ENCODE peak calls at places on chromosomes 7 and 10, in six cellular contexts. A is effector memory CD8-positive, alpha-beta T cell; J is RPMI8226; O is nephron progenitor cell; Y is stimulated activated CD8-positive, alpha-beta memory T cell treated with anti-CD3 and anti-CD28 coated beads, Interleukin-2, amount 100 ng/mL, for 48 hours; N is progenitor cell of endocrine pancreas. L is an unnamed sample.

GRCh38 chr10:92692697-92693533 is 3.2 kb downstream of the HHEX start:
- DNase-seq in A (no peak), J (no peak), O (no peak), Y (no peak), N (no peak), L (no peak)

GRCh38 chr10:24390146-24390700 is 181.3 kb downstream of the KIAA1217 start:
- DNase-seq in A (no peak), J (no peak), O (no peak), Y (no peak), N (no peak), L (no peak)

GRCh38 chr10:112307631-112308502 is 24.7 kb downstream of the TECTB start:
- DNase-seq in A (peak), J (peak), O (peak), Y (no peak), N (peak), L (peak)

GRCh38 chr7:15007507-15007906 is 105.0 kb upstream of the DGKB start:
- DNase-seq in A (no peak), J (peak), O (peak), Y (no peak), N (no peak), L (no peak)

GRCh38 chr7:92295391-92295790 is 49.6 kb downstream of the ANKIB1 start:
- DNase-seq in A (no peak), J (no peak), O (no peak), Y (no peak), N (no peak), L (no peak)

GRCh38 chr10:82358486-82359097 is 483.6 kb downstream of the NRG3 start:
- DNase-seq in A (no peak), J (no peak), O (no peak), Y (no peak), N (no peak), L (peak)

GRCh38 chr7:47474937-47475879 is 106.7 kb downstream of the TNS3 start:
- DNase-seq in A (no peak), J (peak), O (peak), Y (peak), N (peak), L (peak)

GRCh38 chr7:104929921-104930320 is 84.1 kb upstream of the KMT2E start:
- DNase-seq in A (no peak), J (no peak), O (no peak), Y (no peak), N (no peak), L (no peak)

GRCh38 chr10:50585921-50586739 is 37.6 kb downstream of the SGMS1 start:
- DNase-seq in A (no peak), J (no peak), O (no peak), Y (no peak), N (no peak), L (peak)

GRCh38 chr10:23516530-23516929 is 77.7 kb downstream of the OTUD1 start:
- DNase-seq in A (no peak), J (peak), O (peak), Y (no peak), N (no peak), L (peak)

GRCh38 chr10:126186746-126187145 is 201.5 kb downstream of the ADAM12 start:
- DNase-seq in A (no peak), J (no peak), O (no peak), Y (no peak), N (no peak), L (no peak)

GRCh38 chr10:78899098-78899754 is 169.5 kb upstream of the ZMIZ1 start:
- DNase-seq in A (no peak), J (no peak), O (no peak), Y (no peak), N (peak), L (no peak)

GRCh38 chr7:117791877-117792780 is 81.1 kb downstream of the CTTNBP2 start:
- DNase-seq in A (no peak), J (peak), O (no peak), Y (no peak), N (no peak), L (no peak)

GRCh38 chr7:26863504-26864308 is 684 bp downstream of the SKAP2 start:
- DNase-seq in A (no peak), J (peak), O (no peak), Y (no peak), N (no peak), L (peak)

GRCh38 chr10:82880776-82881175 is 1005.8 kb downstream of the NRG3 start:
- DNase-seq in A (no peak), J (no peak), O (no peak), Y (no peak), N (no peak), L (no peak)

GRCh38 chr7:112866424-112866823 is 76.2 kb upstream of the TMEM168 start:
- DNase-seq in A (no peak), J (peak), O (no peak), Y (no peak), N (no peak), L (no peak)

GRCh38 chr10:47023237-47024045 is 112.2 kb downstream of the PTPN20 start:
- DNase-seq in A (no peak), J (no peak), O (no peak), Y (no peak), N (peak), L (peak)

GRCh38 chr10:125023862-125024495 is 82.1 kb downstream of the ZRANB1 start:
- DNase-seq in A (no peak), J (no peak), O (no peak), Y (no peak), N (no peak), L (peak)

GRCh38 chr10:124559372-124560132 is 97.9 kb downstream of the LHPP start:
- DNase-seq in A (no peak), J (no peak), O (no peak), Y (no peak), N (no peak), L (no peak)

GRCh38 chr7:64870656-64871055 is 32.4 kb upstream of the ZNF273 start:
- DNase-seq in A (no peak), J (no peak), O (no peak), Y (no peak), N (no peak), L (no peak)

GRCh38 chr7:117036836-117037235 is 83.5 kb downstream of the ST7 start:
- DNase-seq in A (no peak), J (no peak), O (no peak), Y (no peak), N (no peak), L (no peak)

GRCh38 chr7:135672560-135673359 is 10.4 kb downstream of the STMP1 start:
- DNase-seq in A (no peak), J (peak), O (no peak), Y (no peak), N (no peak), L (peak)

GRCh38 chr7:158000160-158000559 is 587.5 kb downstream of the PTPRN2 start:
- DNase-seq in A (no peak), J (peak), O (no peak), Y (no peak), N (no peak), L (no peak)

GRCh38 chr7:134691820-134692705 is 45.4 kb downstream of the BPGM start:
- DNase-seq in A (no peak), J (no peak), O (no peak), Y (no peak), N (no peak), L (peak)

GRCh38 chr7:135335628-135336139 is 102.0 kb downstream of the STRA8 start:
- DNase-seq in A (peak), J (peak), O (peak), Y (peak), N (peak), L (peak)

GRCh38 chr10:12188656-12189055 is 7.0 kb downstream of the NUDT5 start:
- DNase-seq in A (no peak), J (no peak), O (no peak), Y (no peak), N (no peak), L (no peak)

GRCh38 chr10:86779267-86780017 is 23.0 kb downstream of the BMPR1A start:
- DNase-seq in A (no peak), J (no peak), O (no peak), Y (no peak), N (no peak), L (peak)

GRCh38 chr10:74189999-74190421 is 39.0 kb downstream of the ADK start:
- DNase-seq in A (no peak), J (peak), O (no peak), Y (no peak), N (no peak), L (peak)

GRCh38 chr7:156060925-156061324 is 248.7 kb upstream of the SHH start:
- DNase-seq in A (no peak), J (no peak), O (no peak), Y (no peak), N (no peak), L (no peak)

GRCh38 chr7:51314726-51315125 is 1.9 kb downstream of the COBL start:
- DNase-seq in A (no peak), J (peak), O (no peak), Y (no peak), N (no peak), L (no peak)

GRCh38 chr7:157405501-157405900 is 68.7 kb downstream of the DNAJB6 start:
- DNase-seq in A (no peak), J (no peak), O (no peak), Y (no peak), N (no peak), L (no peak)

GRCh38 chr7:132878228-132878919 is 203.5 kb downstream of the CHCHD3 start:
- DNase-seq in A (no peak), J (no peak), O (no peak), Y (no peak), N (no peak), L (no peak)

GRCh38 chr10:5549462-5550249 is 24.9 kb downstream of the CALML3 start:
- DNase-seq in A (no peak), J (no peak), O (no peak), Y (no peak), N (no peak), L (no peak)

GRCh38 chr10:13859979-13860619 is 273.3 kb downstream of the PRPF18 start:
- DNase-seq in A (no peak), J (no peak), O (no peak), Y (no peak), N (no peak), L (peak)

GRCh38 chr10:99849525-99849924 is 67.1 kb downstream of the ABCC2 start:
- DNase-seq in A (no peak), J (no peak), O (no peak), Y (no peak), N (no peak), L (no peak)